ENCODE peak calls at places on chromosome 1, in eight cellular contexts. Z is KBM-7; V is mesenteric fat pad; C is GM20000; M is spleen; I is activated CD8-positive, alpha-beta memory T cell treated with anti-CD3 and anti-CD28 coated beads, Interleukin-2, amount 50 U/mL, for 48 hours; H is NCI-H1105; K is head of caudate nucleus. O is an unnamed sample.

GRCh38 chr1:64974288-64974825 is 8.0 kb upstream of the JAK1 start:
- DNase-seq in Z (no peak), V (no peak), C (no peak), M (no peak), I (no peak), H (no peak), K (no peak), O (no peak)

GRCh38 chr1:216830836-216831235 is 107.6 kb upstream of the ESRRG start:
- DNase-seq in Z (no peak), V (no peak), C (no peak), M (no peak), I (no peak), H (no peak), K (no peak), O (no peak)

GRCh38 chr1:59020151-59020997 is 236.5 kb upstream of the JUN start:
- DNase-seq in Z (peak), V (no peak), C (peak), M (peak), I (peak), H (no peak), K (no peak), O (peak)

GRCh38 chr1:56389813-56390539 is 189.4 kb downstream of the PLPP3 start:
- DNase-seq in Z (no peak), V (no peak), C (no peak), M (no peak), I (no peak), H (peak), K (no peak), O (no peak)

GRCh38 chr1:65959896-65960295 is 167.2 kb downstream of the PDE4B start:
- DNase-seq in Z (peak), V (no peak), C (no peak), M (no peak), I (no peak), H (no peak), K (no peak), O (no peak)

GRCh38 chr1:48329489-48329888 is 107.0 kb downstream of the SLC5A9 start:
- DNase-seq in Z (no peak), V (no peak), C (no peak), M (no peak), I (no peak), H (no peak), K (no peak), O (no peak)

GRCh38 chr1:25246600-25247023 is 642 bp downstream of the RSRP1 start:
- DNase-seq in Z (no peak), V (peak), C (no peak), M (peak), I (peak), H (no peak), K (peak), O (no peak)

GRCh38 chr1:162678439-162678838 is 46.2 kb downstream of the DDR2 start:
- DNase-seq in Z (no peak), V (no peak), C (no peak), M (no peak), I (no peak), H (no peak), K (no peak), O (no peak)

GRCh38 chr1:31881698-31882000 is 56.5 kb downstream of the PTP4A2 start:
- DNase-seq in Z (no peak), V (peak), C (no peak), M (no peak), I (peak), H (no peak), K (no peak), O (no peak)

GRCh38 chr1:156864796-156865195 is 4.1 kb downstream of the NTRK1 start:
- DNase-seq in Z (no peak), V (no peak), C (no peak), M (no peak), I (no peak), H (no peak), K (no peak), O (no peak)